ENCODE peak calls at places on chromosomes 3 and 15, in nine cellular contexts. P, Z, X, B, O, Q, H, F and Y are unnamed samples.
A peak's percentile ranks its signal among the peaks of the same experiment; 100 is the strongest.

GRCh38 chr3:38454884-38455638 is 1.4 kb downstream of the ACVR2B start:
- DNase-seq in P (peak; percentile 64), Z (peak; percentile 80), X (peak; percentile 69), B (peak; percentile 89), O (peak; percentile 89), Q (peak; percentile 53), H (peak; percentile 68), F (peak; percentile 88), Y (peak; percentile 79)

GRCh38 chr15:44144193-44144592 is 50.9 kb downstream of the FRMD5 start:
- DNase-seq in P (no peak), Z (no peak), X (no peak), B (no peak), O (no peak), Q (peak; percentile 18), H (no peak), F (no peak), Y (no peak)

GRCh38 chr3:44330444-44330843 is 8.1 kb upstream of the TCAIM start:
- DNase-seq in P (no peak), Z (peak; percentile 20), X (no peak), B (no peak), O (no peak), Q (no peak), H (no peak), F (no peak), Y (no peak)

GRCh38 chr3:38438421-38438820 is 15.3 kb upstream of the ACVR2B start:
- DNase-seq in P (peak; percentile 50), Z (no peak), X (no peak), B (peak; percentile 65), O (no peak), Q (peak; percentile 45), H (no peak), F (no peak), Y (no peak)

GRCh38 chr15:39720721-39721611 is 61.7 kb downstream of the FSIP1 start:
- DNase-seq in P (no peak), Z (no peak), X (no peak), B (no peak), O (no peak), Q (peak; percentile 41), H (no peak), F (no peak), Y (no peak)

GRCh38 chr15:46408312-46408711 is 773.5 kb downstream of the SQOR start:
- DNase-seq in P (no peak), Z (no peak), X (no peak), B (no peak), O (no peak), Q (no peak), H (no peak), F (no peak), Y (no peak)

GRCh38 chr15:89307046-89307587 is 27.5 kb downstream of the POLG start:
- DNase-seq in P (no peak), Z (no peak), X (no peak), B (no peak), O (no peak), Q (peak; percentile 26), H (no peak), F (no peak), Y (no peak)

GRCh38 chr15:40878785-40879184 is 4.8 kb upstream of the RHOV start:
- DNase-seq in P (no peak), Z (peak; percentile 38), X (no peak), B (no peak), O (no peak), Q (no peak), H (no peak), F (no peak), Y (no peak)

GRCh38 chr3:175186511-175186910 is 327.4 kb downstream of the NAALADL2 start:
- DNase-seq in P (no peak), Z (no peak), X (no peak), B (no peak), O (no peak), Q (no peak), H (no peak), F (no peak), Y (no peak)

GRCh38 chr3:98890181-98890882 is 11.2 kb downstream of the DCBLD2 start:
- DNase-seq in P (no peak), Z (no peak), X (no peak), B (no peak), O (no peak), Q (no peak), H (no peak), F (no peak), Y (no peak)

GRCh38 chr3:127889976-127890650 is 24.9 kb upstream of the KBTBD12 start:
- DNase-seq in P (no peak), Z (no peak), X (no peak), B (no peak), O (no peak), Q (no peak), H (no peak), F (no peak), Y (no peak)

GRCh38 chr3:49158108-49158709 is 7.9 kb downstream of the CCDC71 start:
- DNase-seq in P (peak; percentile 36), Z (peak; percentile 35), X (no peak), B (no peak), O (no peak), Q (peak; percentile 19), H (peak; percentile 40), F (no peak), Y (no peak)

GRCh38 chr3:177379045-177379444 is 181.8 kb upstream of the TBL1XR1 start:
- DNase-seq in P (no peak), Z (no peak), X (no peak), B (no peak), O (no peak), Q (no peak), H (no peak), F (no peak), Y (no peak)
- TF ChIP-seq CTCF in P (no peak), Z (no peak), X (no peak), B (no peak), O (no peak), Q (no peak), H (no peak), F (no peak), Y (no peak)

GRCh38 chr3:136753112-136753939 is 1.1 kb upstream of the STAG1 start:
- DNase-seq in P (no peak), Z (peak; percentile 18), X (no peak), B (no peak), O (no peak), Q (no peak), H (no peak), F (no peak), Y (no peak)
- TF ChIP-seq CTCF in P (no peak), Z (peak; percentile 25), X (no peak), B (peak; percentile 17), O (no peak), Q (no peak), H (no peak), F (no peak), Y (no peak)

DNA sequence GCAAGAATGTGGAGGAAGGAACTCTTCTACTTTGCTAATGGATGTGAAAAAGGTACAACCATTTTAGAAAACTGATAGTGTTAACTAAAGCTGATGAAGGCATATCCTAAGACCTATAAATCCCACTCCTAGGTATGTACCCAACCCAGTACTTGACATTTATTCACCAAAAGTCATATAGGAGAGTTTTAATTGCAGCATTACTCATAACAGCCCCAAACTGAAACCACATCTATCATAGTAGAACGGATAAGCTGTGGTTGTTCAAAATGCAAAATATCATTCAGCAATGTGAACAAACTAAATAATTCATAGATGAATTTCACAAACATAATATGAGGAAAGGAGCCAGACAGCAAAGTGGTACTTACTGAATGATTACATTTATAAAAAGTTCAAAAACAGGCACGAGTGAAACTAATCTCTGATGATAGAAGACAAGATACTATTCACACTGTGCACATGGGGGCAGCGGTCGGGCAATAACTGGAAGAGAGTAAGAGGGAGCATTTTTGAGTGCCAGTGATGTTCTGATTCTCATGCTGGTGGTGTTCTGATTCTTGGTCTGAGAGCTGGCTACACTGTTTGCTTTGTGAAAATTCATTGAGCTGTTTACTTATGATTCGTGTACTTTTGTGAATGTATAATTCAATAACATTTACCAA is 34.3 kb downstream of the GOLIM4 start:
- DNase-seq in P (no peak), Z (no peak), X (no peak), B (no peak), O (no peak), Q (no peak), H (no peak), F (no peak), Y (no peak)
- TF ChIP-seq CTCF in P (no peak), Z (no peak), X (no peak), B (no peak), O (no peak), Q (no peak), H (no peak), F (no peak), Y (no peak)

DNA sequence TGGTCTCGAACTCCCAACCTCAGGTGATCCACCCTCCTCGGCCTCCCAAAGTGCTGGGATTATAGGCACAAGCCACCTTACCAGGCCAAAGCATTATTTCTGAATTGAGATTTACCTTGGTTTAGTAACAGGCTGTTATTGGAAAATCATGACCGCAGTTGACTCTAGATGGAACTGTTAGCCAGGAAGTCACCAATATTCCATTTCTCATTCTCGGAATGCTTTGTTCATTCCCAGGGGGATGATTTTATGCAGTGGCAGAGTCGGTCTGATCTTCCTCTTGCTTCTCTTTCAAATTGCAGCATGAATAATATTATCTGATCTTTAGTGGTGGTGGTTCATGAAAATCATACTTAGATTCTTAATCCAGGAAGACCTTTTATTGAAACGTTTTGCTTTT is 195.5 kb upstream of the MBNL1 start:
- DNase-seq in P (no peak), Z (no peak), X (no peak), B (no peak), O (no peak), Q (peak; percentile 69), H (no peak), F (no peak), Y (no peak)
- TF ChIP-seq CTCF in P (no peak), Z (no peak), X (no peak), B (no peak), O (no peak), Q (peak; percentile 13), H (no peak), F (no peak), Y (no peak)

GRCh38 chr15:69045810-69046209 is 31.3 kb downstream of the NOX5 start:
- DNase-seq in P (no peak), Z (peak; percentile 44), X (no peak), B (no peak), O (no peak), Q (peak; percentile 74), H (no peak), F (no peak), Y (no peak)
- TF ChIP-seq CTCF in P (no peak), Z (peak; percentile 52), X (no peak), B (no peak), O (no peak), Q (peak; percentile 46), H (no peak), F (no peak), Y (no peak)

GRCh38 chr15:86690566-86690965 is 610.9 kb downstream of the AGBL1 start:
- DNase-seq in P (no peak), Z (no peak), X (no peak), B (no peak), O (no peak), Q (no peak), H (no peak), F (no peak), Y (no peak)

GRCh38 chr15:86685263-86685662 is 605.6 kb downstream of the AGBL1 start:
- DNase-seq in P (no peak), Z (no peak), X (no peak), B (no peak), O (no peak), Q (no peak), H (no peak), F (no peak), Y (no peak)

GRCh38 chr15:86691091-86691490 is 611.4 kb downstream of the AGBL1 start:
- DNase-seq in P (no peak), Z (no peak), X (no peak), B (no peak), O (no peak), Q (no peak), H (no peak), F (no peak), Y (no peak)
- TF ChIP-seq CTCF in P (no peak), Z (no peak), X (no peak), B (peak; percentile 26), O (no peak), Q (no peak), H (no peak), F (no peak), Y (peak; percentile 40)